ENCODE peak calls at places on chromosomes 13 and 19, in eight cellular contexts. N is effector memory CD8-positive, alpha-beta T cell; L is NCI-H510A treated with DMSO at 0.1 percent for 48 hours; V is germinal center; M is fibroblast of lung; C is stimulated activated CD4-positive, alpha-beta T cell treated with anti-CD3 and anti-CD28 coated beads, TNF-alpha, amount 100 ng/mL, for 48 hours; B is brain microvascular endothelial cell; Z is dermis blood vessel endothelial cell. G is an unnamed sample.

GRCh38 chr13:42275098-42275471 is 3.1 kb downstream of the AKAP11 start:
- DNase-seq in N (no peak), L (no peak), V (peak; percentile 42), M (no peak), C (no peak), B (no peak), Z (no peak), G (no peak)

GRCh38 chr19:8083141-8083540 is 30.6 kb downstream of the CCL25 start:
- DNase-seq in N (no peak), L (no peak), V (no peak), M (no peak), C (no peak), B (no peak), Z (no peak), G (no peak)

GRCh38 chr13:27427663-27428062 is 3.2 kb downstream of the GTF3A start:
- DNase-seq in N (no peak), L (no peak), V (no peak), M (no peak), C (no peak), B (no peak), Z (no peak), G (no peak)

GRCh38 chr19:54439174-54439851 is 9.7 kb upstream of the LENG8 start:
- DNase-seq in N (no peak), L (peak; percentile 15), V (no peak), M (peak; percentile 28), C (no peak), B (peak; percentile 52), Z (peak; percentile 69), G (peak; percentile 61)

GRCh38 chr13:50991624-50992610 is 82.3 kb downstream of the RNASEH2B start:
- DNase-seq in N (no peak), L (no peak), V (peak; percentile 15), M (no peak), C (no peak), B (no peak), Z (no peak), G (no peak)

GRCh38 chr13:51168623-51169022 is 53.6 kb upstream of the FAM124A start:
- DNase-seq in N (no peak), L (no peak), V (no peak), M (no peak), C (no peak), B (no peak), Z (no peak), G (no peak)

GRCh38 chr13:113399755-113400149 is 35.8 kb upstream of the GRTP1 start:
- DNase-seq in N (no peak), L (no peak), V (no peak), M (no peak), C (no peak), B (no peak), Z (no peak), G (no peak)

GRCh38 chr13:80195649-80196048 is 145.3 kb downstream of the SPRY2 start:
- DNase-seq in N (no peak), L (no peak), V (no peak), M (no peak), C (no peak), B (no peak), Z (no peak), G (no peak)

GRCh38 chr13:76937416-76937815 is 10.9 kb upstream of the ACOD1 start:
- DNase-seq in N (no peak), L (no peak), V (no peak), M (peak; percentile 99), C (no peak), B (peak; percentile 96), Z (peak; percentile 79), G (no peak)

GRCh38 chr13:36453518-36453917 is 21.2 kb downstream of the CCNA1 start:
- DNase-seq in N (no peak), L (peak; percentile 29), V (no peak), M (no peak), C (no peak), B (no peak), Z (peak; percentile 65), G (peak; percentile 19)

GRCh38 chr13:33345842-33346241 is 60.3 kb upstream of the STARD13 start:
- DNase-seq in N (no peak), L (no peak), V (no peak), M (no peak), C (no peak), B (no peak), Z (no peak), G (no peak)

GRCh38 chr19:43651758-43652545 is 12.3 kb upstream of the CADM4 start:
- DNase-seq in N (no peak), L (peak; percentile 45), V (peak; percentile 57), M (peak; percentile 69), C (no peak), B (peak; percentile 48), Z (peak; percentile 85), G (peak; percentile 76)